ENCODE peak calls at places on chromosomes 5 and 9, in six cellular contexts. One of them, this sample, is unnamed.
A peak's percentile ranks its signal among the peaks of the same experiment; 100 is the strongest.

GRCh38 chr9:96435345-96435744 is 14.6 kb upstream of the HABP4 start:
- DNase-seq in GM13976: no peak
- DNase-seq in stimulated activated CD8-positive, alpha-beta memory T cell treated with anti-CD3 and anti-CD28 coated beads, Interleukin-7, amount 100 ng/mL, for 24 hours: no peak
- DNase-seq in kidney: no peak
- DNase-seq in stimulated activated CD4-positive, alpha-beta T cell treated with anti-CD3 and anti-CD28 coated beads, Interleukin-2, amount 100 ng/mL, for 24 hours: no peak
- DNase-seq in aorta: no peak
- DNase-seq in this sample: no peak

GRCh38 chr9:106954562-106954961 is 91.6 kb downstream of the ZNF462 start:
- DNase-seq in GM13976: no peak
- DNase-seq in stimulated activated CD8-positive, alpha-beta memory T cell treated with anti-CD3 and anti-CD28 coated beads, Interleukin-7, amount 100 ng/mL, for 24 hours: no peak
- DNase-seq in kidney: no peak
- DNase-seq in stimulated activated CD4-positive, alpha-beta T cell treated with anti-CD3 and anti-CD28 coated beads, Interleukin-2, amount 100 ng/mL, for 24 hours: no peak
- DNase-seq in aorta: no peak
- DNase-seq in this sample: no peak

GRCh38 chr5:38650540-38651275 is 94.3 kb upstream of the LIFR start:
- DNase-seq in GM13976: no peak
- DNase-seq in stimulated activated CD8-positive, alpha-beta memory T cell treated with anti-CD3 and anti-CD28 coated beads, Interleukin-7, amount 100 ng/mL, for 24 hours: no peak
- DNase-seq in kidney: no peak
- DNase-seq in stimulated activated CD4-positive, alpha-beta T cell treated with anti-CD3 and anti-CD28 coated beads, Interleukin-2, amount 100 ng/mL, for 24 hours: no peak
- DNase-seq in aorta: no peak
- DNase-seq in this sample: no peak

GRCh38 chr9:88791105-88791805 is 200.0 kb upstream of the S1PR3 start:
- DNase-seq in GM13976: no peak
- DNase-seq in stimulated activated CD8-positive, alpha-beta memory T cell treated with anti-CD3 and anti-CD28 coated beads, Interleukin-7, amount 100 ng/mL, for 24 hours: no peak
- DNase-seq in kidney: no peak
- DNase-seq in stimulated activated CD4-positive, alpha-beta T cell treated with anti-CD3 and anti-CD28 coated beads, Interleukin-2, amount 100 ng/mL, for 24 hours: no peak
- DNase-seq in aorta: no peak
- DNase-seq in this sample: no peak

GRCh38 chr9:105864248-105864898 is 170.0 kb downstream of the TMEM38B start:
- DNase-seq in GM13976: no peak
- DNase-seq in stimulated activated CD8-positive, alpha-beta memory T cell treated with anti-CD3 and anti-CD28 coated beads, Interleukin-7, amount 100 ng/mL, for 24 hours: no peak
- DNase-seq in kidney: no peak
- DNase-seq in stimulated activated CD4-positive, alpha-beta T cell treated with anti-CD3 and anti-CD28 coated beads, Interleukin-2, amount 100 ng/mL, for 24 hours: no peak
- DNase-seq in aorta: no peak
- DNase-seq in this sample: no peak

GRCh38 chr5:168579987-168580508 is 880 bp upstream of the PANK3 start:
- DNase-seq in GM13976: no peak
- DNase-seq in stimulated activated CD8-positive, alpha-beta memory T cell treated with anti-CD3 and anti-CD28 coated beads, Interleukin-7, amount 100 ng/mL, for 24 hours: no peak
- DNase-seq in kidney: no peak
- DNase-seq in stimulated activated CD4-positive, alpha-beta T cell treated with anti-CD3 and anti-CD28 coated beads, Interleukin-2, amount 100 ng/mL, for 24 hours: no peak
- DNase-seq in aorta: no peak
- DNase-seq in this sample: no peak

GRCh38 chr5:33939863-33940262 is 3.7 kb downstream of the RXFP3 start:
- DNase-seq in GM13976: no peak
- DNase-seq in stimulated activated CD8-positive, alpha-beta memory T cell treated with anti-CD3 and anti-CD28 coated beads, Interleukin-7, amount 100 ng/mL, for 24 hours: no peak
- DNase-seq in kidney: no peak
- DNase-seq in stimulated activated CD4-positive, alpha-beta T cell treated with anti-CD3 and anti-CD28 coated beads, Interleukin-2, amount 100 ng/mL, for 24 hours: no peak
- DNase-seq in aorta: no peak
- DNase-seq in this sample: no peak

GRCh38 chr9:128077847-128078503 is 9.9 kb downstream of the SLC25A25 start:
- DNase-seq in GM13976: no peak
- DNase-seq in stimulated activated CD8-positive, alpha-beta memory T cell treated with anti-CD3 and anti-CD28 coated beads, Interleukin-7, amount 100 ng/mL, for 24 hours: no peak
- DNase-seq in kidney: no peak
- DNase-seq in stimulated activated CD4-positive, alpha-beta T cell treated with anti-CD3 and anti-CD28 coated beads, Interleukin-2, amount 100 ng/mL, for 24 hours: no peak
- DNase-seq in aorta: no peak
- DNase-seq in this sample: no peak

GRCh38 chr5:73796164-73797141 is 170.5 kb downstream of the ARHGEF28 start:
- DNase-seq in GM13976: peak; percentile 18
- DNase-seq in stimulated activated CD8-positive, alpha-beta memory T cell treated with anti-CD3 and anti-CD28 coated beads, Interleukin-7, amount 100 ng/mL, for 24 hours: no peak
- DNase-seq in kidney: peak; percentile 81
- DNase-seq in stimulated activated CD4-positive, alpha-beta T cell treated with anti-CD3 and anti-CD28 coated beads, Interleukin-2, amount 100 ng/mL, for 24 hours: peak; percentile 3
- DNase-seq in aorta: no peak
- DNase-seq in this sample: no peak

GRCh38 chr5:16700081-16700480 is 83.3 kb upstream of the RETREG1 start:
- DNase-seq in GM13976: no peak
- DNase-seq in stimulated activated CD8-positive, alpha-beta memory T cell treated with anti-CD3 and anti-CD28 coated beads, Interleukin-7, amount 100 ng/mL, for 24 hours: no peak
- DNase-seq in kidney: no peak
- DNase-seq in stimulated activated CD4-positive, alpha-beta T cell treated with anti-CD3 and anti-CD28 coated beads, Interleukin-2, amount 100 ng/mL, for 24 hours: no peak
- DNase-seq in aorta: no peak
- DNase-seq in this sample: no peak

GRCh38 chr5:83632874-83633273 is 87.8 kb downstream of the HAPLN1 start:
- DNase-seq in GM13976: no peak
- DNase-seq in stimulated activated CD8-positive, alpha-beta memory T cell treated with anti-CD3 and anti-CD28 coated beads, Interleukin-7, amount 100 ng/mL, for 24 hours: no peak
- DNase-seq in kidney: no peak
- DNase-seq in stimulated activated CD4-positive, alpha-beta T cell treated with anti-CD3 and anti-CD28 coated beads, Interleukin-2, amount 100 ng/mL, for 24 hours: no peak
- DNase-seq in aorta: no peak
- DNase-seq in this sample: no peak

GRCh38 chr5:135271533-135272310 is 127.3 kb downstream of the MACROH2A1 start:
- DNase-seq in GM13976: no peak
- DNase-seq in stimulated activated CD8-positive, alpha-beta memory T cell treated with anti-CD3 and anti-CD28 coated beads, Interleukin-7, amount 100 ng/mL, for 24 hours: no peak
- DNase-seq in kidney: no peak
- DNase-seq in stimulated activated CD4-positive, alpha-beta T cell treated with anti-CD3 and anti-CD28 coated beads, Interleukin-2, amount 100 ng/mL, for 24 hours: no peak
- DNase-seq in aorta: no peak
- DNase-seq in this sample: peak; percentile 80

GRCh38 chr5:126686451-126687126 is 85.8 kb downstream of the PHAX start:
- DNase-seq in GM13976: peak; percentile 24
- DNase-seq in stimulated activated CD8-positive, alpha-beta memory T cell treated with anti-CD3 and anti-CD28 coated beads, Interleukin-7, amount 100 ng/mL, for 24 hours: no peak
- DNase-seq in kidney: no peak
- DNase-seq in stimulated activated CD4-positive, alpha-beta T cell treated with anti-CD3 and anti-CD28 coated beads, Interleukin-2, amount 100 ng/mL, for 24 hours: no peak
- DNase-seq in aorta: no peak
- DNase-seq in this sample: no peak

GRCh38 chr5:131230406-131230805 is 33.4 kb upstream of the CDC42SE2 start:
- DNase-seq in GM13976: peak; percentile 26
- DNase-seq in stimulated activated CD8-positive, alpha-beta memory T cell treated with anti-CD3 and anti-CD28 coated beads, Interleukin-7, amount 100 ng/mL, for 24 hours: no peak
- DNase-seq in kidney: no peak
- DNase-seq in stimulated activated CD4-positive, alpha-beta T cell treated with anti-CD3 and anti-CD28 coated beads, Interleukin-2, amount 100 ng/mL, for 24 hours: no peak
- DNase-seq in aorta: no peak
- DNase-seq in this sample: no peak

GRCh38 chr9:98345011-98345410 is 89.6 kb upstream of the TBC1D2 start:
- DNase-seq in GM13976: no peak
- DNase-seq in stimulated activated CD8-positive, alpha-beta memory T cell treated with anti-CD3 and anti-CD28 coated beads, Interleukin-7, amount 100 ng/mL, for 24 hours: no peak
- DNase-seq in kidney: no peak
- DNase-seq in stimulated activated CD4-positive, alpha-beta T cell treated with anti-CD3 and anti-CD28 coated beads, Interleukin-2, amount 100 ng/mL, for 24 hours: no peak
- DNase-seq in aorta: no peak
- DNase-seq in this sample: no peak

GRCh38 chr5:72558383-72558782 is 51.2 kb upstream of the ZNF366 start:
- DNase-seq in GM13976: no peak
- DNase-seq in stimulated activated CD8-positive, alpha-beta memory T cell treated with anti-CD3 and anti-CD28 coated beads, Interleukin-7, amount 100 ng/mL, for 24 hours: no peak
- DNase-seq in kidney: no peak
- DNase-seq in stimulated activated CD4-positive, alpha-beta T cell treated with anti-CD3 and anti-CD28 coated beads, Interleukin-2, amount 100 ng/mL, for 24 hours: no peak
- DNase-seq in aorta: no peak
- DNase-seq in this sample: no peak

GRCh38 chr9:113309204-113309813 is 6.1 kb upstream of the RNF183 start:
- DNase-seq in GM13976: peak; percentile 64
- DNase-seq in stimulated activated CD8-positive, alpha-beta memory T cell treated with anti-CD3 and anti-CD28 coated beads, Interleukin-7, amount 100 ng/mL, for 24 hours: no peak
- DNase-seq in kidney: no peak
- DNase-seq in stimulated activated CD4-positive, alpha-beta T cell treated with anti-CD3 and anti-CD28 coated beads, Interleukin-2, amount 100 ng/mL, for 24 hours: peak; percentile 7
- DNase-seq in aorta: no peak
- DNase-seq in this sample: no peak

GRCh38 chr5:1919750-1920149 is 37.0 kb upstream of the IRX4 start:
- DNase-seq in GM13976: no peak
- DNase-seq in stimulated activated CD8-positive, alpha-beta memory T cell treated with anti-CD3 and anti-CD28 coated beads, Interleukin-7, amount 100 ng/mL, for 24 hours: no peak
- DNase-seq in kidney: no peak
- DNase-seq in stimulated activated CD4-positive, alpha-beta T cell treated with anti-CD3 and anti-CD28 coated beads, Interleukin-2, amount 100 ng/mL, for 24 hours: no peak
- DNase-seq in aorta: no peak
- DNase-seq in this sample: no peak

GRCh38 chr5:40238066-40238745 is 441.5 kb upstream of the PTGER4 start:
- DNase-seq in GM13976: no peak
- DNase-seq in stimulated activated CD8-positive, alpha-beta memory T cell treated with anti-CD3 and anti-CD28 coated beads, Interleukin-7, amount 100 ng/mL, for 24 hours: no peak
- DNase-seq in kidney: no peak
- DNase-seq in stimulated activated CD4-positive, alpha-beta T cell treated with anti-CD3 and anti-CD28 coated beads, Interleukin-2, amount 100 ng/mL, for 24 hours: no peak
- DNase-seq in aorta: no peak
- DNase-seq in this sample: no peak

GRCh38 chr5:135013947-135014570 is 20.0 kb downstream of the PITX1 start:
- DNase-seq in GM13976: no peak
- DNase-seq in stimulated activated CD8-positive, alpha-beta memory T cell treated with anti-CD3 and anti-CD28 coated beads, Interleukin-7, amount 100 ng/mL, for 24 hours: no peak
- DNase-seq in kidney: peak; percentile 41
- DNase-seq in stimulated activated CD4-positive, alpha-beta T cell treated with anti-CD3 and anti-CD28 coated beads, Interleukin-2, amount 100 ng/mL, for 24 hours: no peak
- DNase-seq in aorta: peak; percentile 83
- DNase-seq in this sample: no peak

GRCh38 chr9:14314424-14314928 is 535 bp upstream of the NFIB start:
- DNase-seq in GM13976: peak; percentile 25
- DNase-seq in stimulated activated CD8-positive, alpha-beta memory T cell treated with anti-CD3 and anti-CD28 coated beads, Interleukin-7, amount 100 ng/mL, for 24 hours: no peak
- DNase-seq in kidney: peak; percentile 92
- DNase-seq in stimulated activated CD4-positive, alpha-beta T cell treated with anti-CD3 and anti-CD28 coated beads, Interleukin-2, amount 100 ng/mL, for 24 hours: no peak
- DNase-seq in aorta: peak; percentile 89
- DNase-seq in this sample: no peak

GRCh38 chr5:132825824-132826391 is 4.5 kb downstream of the SHROOM1 start:
- DNase-seq in GM13976: peak; percentile 58
- DNase-seq in stimulated activated CD8-positive, alpha-beta memory T cell treated with anti-CD3 and anti-CD28 coated beads, Interleukin-7, amount 100 ng/mL, for 24 hours: no peak
- DNase-seq in kidney: peak; percentile 48
- DNase-seq in stimulated activated CD4-positive, alpha-beta T cell treated with anti-CD3 and anti-CD28 coated beads, Interleukin-2, amount 100 ng/mL, for 24 hours: peak; percentile 31
- DNase-seq in aorta: no peak
- DNase-seq in this sample: no peak

GRCh38 chr9:79685576-79685975 is 113.8 kb downstream of the TLE4 start:
- DNase-seq in GM13976: no peak
- DNase-seq in stimulated activated CD8-positive, alpha-beta memory T cell treated with anti-CD3 and anti-CD28 coated beads, Interleukin-7, amount 100 ng/mL, for 24 hours: no peak
- DNase-seq in kidney: no peak
- DNase-seq in stimulated activated CD4-positive, alpha-beta T cell treated with anti-CD3 and anti-CD28 coated beads, Interleukin-2, amount 100 ng/mL, for 24 hours: no peak
- DNase-seq in aorta: no peak
- DNase-seq in this sample: no peak

GRCh38 chr5:95191330-95191729 is 93.6 kb downstream of the MCTP1 start:
- DNase-seq in GM13976: peak; percentile 16
- DNase-seq in stimulated activated CD8-positive, alpha-beta memory T cell treated with anti-CD3 and anti-CD28 coated beads, Interleukin-7, amount 100 ng/mL, for 24 hours: no peak
- DNase-seq in kidney: no peak
- DNase-seq in stimulated activated CD4-positive, alpha-beta T cell treated with anti-CD3 and anti-CD28 coated beads, Interleukin-2, amount 100 ng/mL, for 24 hours: no peak
- DNase-seq in aorta: no peak
- DNase-seq in this sample: no peak

GRCh38 chr9:98887918-98888510 is 55.7 kb upstream of the COL15A1 start:
- DNase-seq in GM13976: no peak
- DNase-seq in stimulated activated CD8-positive, alpha-beta memory T cell treated with anti-CD3 and anti-CD28 coated beads, Interleukin-7, amount 100 ng/mL, for 24 hours: no peak
- DNase-seq in kidney: no peak
- DNase-seq in stimulated activated CD4-positive, alpha-beta T cell treated with anti-CD3 and anti-CD28 coated beads, Interleukin-2, amount 100 ng/mL, for 24 hours: no peak
- DNase-seq in aorta: no peak
- DNase-seq in this sample: no peak

GRCh38 chr9:124658165-124659017 is 112.7 kb downstream of the NR6A1 start:
- DNase-seq in GM13976: peak; percentile 63
- DNase-seq in stimulated activated CD8-positive, alpha-beta memory T cell treated with anti-CD3 and anti-CD28 coated beads, Interleukin-7, amount 100 ng/mL, for 24 hours: no peak
- DNase-seq in kidney: peak; percentile 65
- DNase-seq in stimulated activated CD4-positive, alpha-beta T cell treated with anti-CD3 and anti-CD28 coated beads, Interleukin-2, amount 100 ng/mL, for 24 hours: peak; percentile 33
- DNase-seq in aorta: peak; percentile 78
- DNase-seq in this sample: peak; percentile 70

GRCh38 chr9:124482431-124483031 is 24.7 kb downstream of the NR5A1 start:
- DNase-seq in GM13976: no peak
- DNase-seq in stimulated activated CD8-positive, alpha-beta memory T cell treated with anti-CD3 and anti-CD28 coated beads, Interleukin-7, amount 100 ng/mL, for 24 hours: no peak
- DNase-seq in kidney: no peak
- DNase-seq in stimulated activated CD4-positive, alpha-beta T cell treated with anti-CD3 and anti-CD28 coated beads, Interleukin-2, amount 100 ng/mL, for 24 hours: no peak
- DNase-seq in aorta: no peak
- DNase-seq in this sample: no peak

GRCh38 chr5:145848854-145849253 is 13.7 kb upstream of the PRELID2 start:
- DNase-seq in GM13976: no peak
- DNase-seq in stimulated activated CD8-positive, alpha-beta memory T cell treated with anti-CD3 and anti-CD28 coated beads, Interleukin-7, amount 100 ng/mL, for 24 hours: no peak
- DNase-seq in kidney: no peak
- DNase-seq in stimulated activated CD4-positive, alpha-beta T cell treated with anti-CD3 and anti-CD28 coated beads, Interleukin-2, amount 100 ng/mL, for 24 hours: no peak
- DNase-seq in aorta: no peak
- DNase-seq in this sample: no peak

GRCh38 chr5:6715758-6716633 is 2.8 kb downstream of the TENT4A start:
- DNase-seq in GM13976: no peak
- DNase-seq in stimulated activated CD8-positive, alpha-beta memory T cell treated with anti-CD3 and anti-CD28 coated beads, Interleukin-7, amount 100 ng/mL, for 24 hours: no peak
- DNase-seq in kidney: no peak
- DNase-seq in stimulated activated CD4-positive, alpha-beta T cell treated with anti-CD3 and anti-CD28 coated beads, Interleukin-2, amount 100 ng/mL, for 24 hours: no peak
- DNase-seq in aorta: no peak
- DNase-seq in this sample: no peak

GRCh38 chr5:178241259-178241658 is 8.7 kb upstream of the PHYKPL start:
- DNase-seq in GM13976: no peak
- DNase-seq in stimulated activated CD8-positive, alpha-beta memory T cell treated with anti-CD3 and anti-CD28 coated beads, Interleukin-7, amount 100 ng/mL, for 24 hours: no peak
- DNase-seq in kidney: peak; percentile 82
- DNase-seq in stimulated activated CD4-positive, alpha-beta T cell treated with anti-CD3 and anti-CD28 coated beads, Interleukin-2, amount 100 ng/mL, for 24 hours: no peak
- DNase-seq in aorta: no peak
- DNase-seq in this sample: peak; percentile 91

GRCh38 chr9:129483467-129484324 is 137.2 kb downstream of the C9orf50 start:
- DNase-seq in GM13976: no peak
- DNase-seq in stimulated activated CD8-positive, alpha-beta memory T cell treated with anti-CD3 and anti-CD28 coated beads, Interleukin-7, amount 100 ng/mL, for 24 hours: no peak
- DNase-seq in kidney: peak; percentile 97
- DNase-seq in stimulated activated CD4-positive, alpha-beta T cell treated with anti-CD3 and anti-CD28 coated beads, Interleukin-2, amount 100 ng/mL, for 24 hours: no peak
- DNase-seq in aorta: peak; percentile 96
- DNase-seq in this sample: no peak

GRCh38 chr9:106613250-106613737 is 249.7 kb upstream of the ZNF462 start:
- DNase-seq in GM13976: no peak
- DNase-seq in stimulated activated CD8-positive, alpha-beta memory T cell treated with anti-CD3 and anti-CD28 coated beads, Interleukin-7, amount 100 ng/mL, for 24 hours: no peak
- DNase-seq in kidney: peak; percentile 64
- DNase-seq in stimulated activated CD4-positive, alpha-beta T cell treated with anti-CD3 and anti-CD28 coated beads, Interleukin-2, amount 100 ng/mL, for 24 hours: no peak
- DNase-seq in aorta: no peak
- DNase-seq in this sample: no peak

GRCh38 chr5:94403483-94403882 is 214.9 kb downstream of the KIAA0825 start:
- DNase-seq in GM13976: no peak
- DNase-seq in stimulated activated CD8-positive, alpha-beta memory T cell treated with anti-CD3 and anti-CD28 coated beads, Interleukin-7, amount 100 ng/mL, for 24 hours: no peak
- DNase-seq in kidney: no peak
- DNase-seq in stimulated activated CD4-positive, alpha-beta T cell treated with anti-CD3 and anti-CD28 coated beads, Interleukin-2, amount 100 ng/mL, for 24 hours: no peak
- DNase-seq in aorta: no peak
- DNase-seq in this sample: no peak

GRCh38 chr9:68999393-69000105 is 14.4 kb downstream of the PRKACG start:
- DNase-seq in GM13976: peak; percentile 72
- DNase-seq in stimulated activated CD8-positive, alpha-beta memory T cell treated with anti-CD3 and anti-CD28 coated beads, Interleukin-7, amount 100 ng/mL, for 24 hours: peak; percentile 11
- DNase-seq in kidney: no peak
- DNase-seq in stimulated activated CD4-positive, alpha-beta T cell treated with anti-CD3 and anti-CD28 coated beads, Interleukin-2, amount 100 ng/mL, for 24 hours: peak; percentile 53
- DNase-seq in aorta: no peak
- DNase-seq in this sample: no peak

GRCh38 chr9:32351845-32352244 is 32.6 kb upstream of the ACO1 start:
- DNase-seq in GM13976: no peak
- DNase-seq in stimulated activated CD8-positive, alpha-beta memory T cell treated with anti-CD3 and anti-CD28 coated beads, Interleukin-7, amount 100 ng/mL, for 24 hours: no peak
- DNase-seq in kidney: no peak
- DNase-seq in stimulated activated CD4-positive, alpha-beta T cell treated with anti-CD3 and anti-CD28 coated beads, Interleukin-2, amount 100 ng/mL, for 24 hours: no peak
- DNase-seq in aorta: no peak
- DNase-seq in this sample: peak; percentile 5

GRCh38 chr5:56513141-56513540 is 280.0 kb upstream of the ANKRD55 start:
- DNase-seq in GM13976: no peak
- DNase-seq in stimulated activated CD8-positive, alpha-beta memory T cell treated with anti-CD3 and anti-CD28 coated beads, Interleukin-7, amount 100 ng/mL, for 24 hours: no peak
- DNase-seq in kidney: no peak
- DNase-seq in stimulated activated CD4-positive, alpha-beta T cell treated with anti-CD3 and anti-CD28 coated beads, Interleukin-2, amount 100 ng/mL, for 24 hours: no peak
- DNase-seq in aorta: no peak
- DNase-seq in this sample: no peak

GRCh38 chr9:109401990-109402318 is 81.1 kb upstream of the EPB41L4B start:
- DNase-seq in GM13976: no peak
- DNase-seq in stimulated activated CD8-positive, alpha-beta memory T cell treated with anti-CD3 and anti-CD28 coated beads, Interleukin-7, amount 100 ng/mL, for 24 hours: no peak
- DNase-seq in kidney: no peak
- DNase-seq in stimulated activated CD4-positive, alpha-beta T cell treated with anti-CD3 and anti-CD28 coated beads, Interleukin-2, amount 100 ng/mL, for 24 hours: no peak
- DNase-seq in aorta: no peak
- DNase-seq in this sample: no peak

GRCh38 chr9:4781408-4781807 is 11.3 kb upstream of the RCL1 start:
- DNase-seq in GM13976: no peak
- DNase-seq in stimulated activated CD8-positive, alpha-beta memory T cell treated with anti-CD3 and anti-CD28 coated beads, Interleukin-7, amount 100 ng/mL, for 24 hours: no peak
- DNase-seq in kidney: no peak
- DNase-seq in stimulated activated CD4-positive, alpha-beta T cell treated with anti-CD3 and anti-CD28 coated beads, Interleukin-2, amount 100 ng/mL, for 24 hours: no peak
- DNase-seq in aorta: no peak
- DNase-seq in this sample: no peak

This sample was measured in CMK.